ENCODE peak calls at places on chromosomes 5 and 9, in seven cellular contexts. N, L, U, W, O, S and P are unnamed samples.

GRCh38 chr5:113204525-113205161 is 228.0 kb downstream of the DCP2 start:
- DNase-seq in N (no peak), L (peak), U (peak), W (no peak), O (no peak), S (peak), P (peak)

GRCh38 chr5:14834584-14835540 is 36.7 kb downstream of the ANKH start:
- DNase-seq in N (no peak), L (no peak), U (no peak), W (no peak), O (no peak), S (no peak), P (no peak)

GRCh38 chr5:98770911-98771322 is 2.5 kb upstream of the RGMB start:
- DNase-seq in N (no peak), L (peak), U (peak), W (no peak), O (peak), S (no peak), P (no peak)

GRCh38 chr5:181191526-181192336 is 13.3 kb downstream of the TRIM7 start:
- DNase-seq in N (peak), L (peak), U (peak), W (peak), O (peak), S (peak), P (peak)

GRCh38 chr5:77867194-77867691 is 91.1 kb upstream of the TBCA start:
- DNase-seq in N (no peak), L (peak), U (peak), W (no peak), O (no peak), S (no peak), P (peak)

GRCh38 chr5:94830520-94830919 is 212.1 kb downstream of the SLF1 start:
- DNase-seq in N (no peak), L (no peak), U (no peak), W (no peak), O (no peak), S (peak), P (no peak)

GRCh38 chr5:40436535-40437237 is 243.0 kb upstream of the PTGER4 start:
- DNase-seq in N (no peak), L (no peak), U (no peak), W (no peak), O (no peak), S (no peak), P (no peak)

GRCh38 chr5:171424726-171425125 is 5.3 kb downstream of the FGF18 start:
- DNase-seq in N (no peak), L (no peak), U (no peak), W (peak), O (no peak), S (peak), P (no peak)

GRCh38 chr5:54703091-54703490 is 185.5 kb downstream of the SNX18 start:
- DNase-seq in N (no peak), L (no peak), U (peak), W (no peak), O (peak), S (no peak), P (peak)

GRCh38 chr9:69168709-69169217 is 5.3 kb upstream of the TJP2 start:
- DNase-seq in N (peak), L (peak), U (peak), W (peak), O (no peak), S (peak), P (peak)

GRCh38 chr9:121737481-121737931 is 86.1 kb downstream of the DAB2IP start:
- DNase-seq in N (no peak), L (no peak), U (no peak), W (no peak), O (no peak), S (no peak), P (no peak)
- H2BK120ac ChIP-seq in N (no peak), L (peak), U (no peak), W (no peak), O (no peak), S (no peak), P (no peak)

GRCh38 chr5:82314964-82315728 is 37.0 kb upstream of the RPS23 start:
- DNase-seq in N (no peak), L (no peak), U (peak), W (no peak), O (no peak), S (no peak), P (peak)
- H2BK120ac ChIP-seq in N (no peak), L (no peak), U (no peak), W (no peak), O (peak), S (no peak), P (no peak)

DNA sequence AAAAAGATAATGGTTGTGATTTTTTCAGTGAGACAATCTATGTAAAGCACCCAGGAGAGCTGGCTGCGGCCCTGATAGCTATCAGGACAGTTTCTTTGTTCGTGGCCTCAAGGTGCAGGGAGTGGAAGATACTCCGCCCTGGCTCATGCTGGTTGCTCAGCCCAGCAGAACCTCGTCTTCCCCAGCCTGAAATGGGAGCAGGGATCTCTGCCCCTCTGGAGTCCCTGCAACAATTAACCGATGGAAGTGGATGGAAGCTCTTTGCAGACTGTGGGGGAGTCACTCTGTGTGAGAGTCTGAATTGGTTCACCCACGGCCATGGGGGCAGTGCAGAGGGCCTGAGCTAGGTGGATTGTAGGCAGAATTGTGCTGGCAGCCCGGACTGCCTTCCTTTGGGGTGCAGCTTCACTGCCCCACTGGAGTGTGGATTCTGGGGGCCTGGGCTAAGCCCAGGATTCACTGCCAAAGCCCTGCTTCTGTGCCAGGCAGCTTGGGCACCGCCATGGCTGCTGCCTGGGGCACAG is 2.8 kb downstream of the AIF1L start:
- DNase-seq in N (no peak), L (peak), U (no peak), W (no peak), O (no peak), S (peak), P (no peak)
- H2BK120ac ChIP-seq in N (no peak), L (peak), U (no peak), W (no peak), O (peak), S (no peak), P (no peak)

DNA sequence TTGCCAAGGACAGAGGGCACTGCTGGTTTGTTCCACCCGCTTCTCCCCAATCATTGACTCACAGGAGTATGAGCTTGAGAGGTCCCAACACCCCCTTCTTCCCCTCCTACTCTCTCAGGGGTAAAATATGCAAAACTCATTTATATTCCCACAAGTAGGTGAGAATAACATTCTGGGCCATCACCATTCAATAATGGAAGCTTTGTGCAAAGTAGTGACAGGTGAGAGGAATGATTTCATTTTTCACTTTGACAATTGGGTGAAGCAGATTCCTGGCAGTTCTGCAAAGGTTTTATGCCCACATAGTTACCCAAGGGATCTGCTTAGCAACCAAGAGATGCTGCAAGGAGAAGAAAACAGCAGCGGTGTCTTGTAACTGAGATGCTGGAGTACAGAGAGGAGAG is 137.5 kb downstream of the CMYA5 start:
- DNase-seq in N (no peak), L (no peak), U (no peak), W (no peak), O (no peak), S (no peak), P (no peak)
- H2BK120ac ChIP-seq in N (no peak), L (no peak), U (no peak), W (no peak), O (no peak), S (no peak), P (no peak)

GRCh38 chr9:37486616-37487544 is 1.1 kb downstream of the POLR1E start:
- DNase-seq in N (no peak), L (no peak), U (peak), W (no peak), O (no peak), S (peak), P (peak)
- H2BK120ac ChIP-seq in N (no peak), L (no peak), U (peak), W (no peak), O (no peak), S (no peak), P (no peak)